ENCODE peak calls at places on chromosomes 3 and 15, in six cellular contexts. Z is neural crest cell, A is uterus, O is AG10803, T is progenitor cell of endocrine pancreas, C is body of pancreas. K is an unnamed sample.

GRCh38 chr15:80942746-80943565 is 46.7 kb downstream of the MESD start:
- DNase-seq in Z (no peak), O (peak), T (no peak), C (no peak), A (peak), K (no peak)

GRCh38 chr3:129942296-129942695 is 32.2 kb upstream of the TRH start:
- DNase-seq in O (peak), T (peak), A (peak), C (peak), Z (peak), K (peak)

GRCh38 chr3:188088948-188089685 is 64.8 kb upstream of the LPP start:
- DNase-seq in A (no peak), Z (no peak), T (no peak), O (no peak), C (no peak), K (no peak)

GRCh38 chr3:102374863-102375637 is 59.8 kb upstream of the ZPLD1 start:
- DNase-seq in T (no peak), A (no peak), Z (no peak), O (no peak), C (no peak), K (no peak)

GRCh38 chr15:50181983-50182232 is at the start of gene SLC27A2:
- DNase-seq in C (peak), Z (peak), A (no peak), O (no peak), T (peak), K (no peak)

GRCh38 chr3:52118156-52118875 is 35.9 kb downstream of the POC1A start:
- DNase-seq in T (no peak), O (no peak), Z (no peak), A (no peak), C (no peak), K (no peak)

GRCh38 chr15:60975951-60976350 is 253.2 kb downstream of the RORA start:
- DNase-seq in C (no peak), T (no peak), Z (no peak), O (no peak), A (no peak), K (no peak)

GRCh38 chr3:161371441-161372320 is at the start of gene SPTSSB:
- DNase-seq in Z (peak), T (peak), A (no peak), C (peak), O (peak), K (peak)

GRCh38 chr15:60799885-60800728 is 321.2 kb upstream of the ICE2 start:
- DNase-seq in T (no peak), O (peak), A (no peak), Z (no peak), C (no peak), K (no peak)

GRCh38 chr3:37702478-37703154 is 159.1 kb upstream of the CTDSPL start:
- DNase-seq in O (no peak), T (no peak), C (no peak), Z (no peak), A (no peak), K (no peak)

GRCh38 chr3:37704129-37704528 is 157.6 kb upstream of the CTDSPL start:
- DNase-seq in A (no peak), Z (no peak), T (no peak), C (no peak), O (no peak), K (no peak)

GRCh38 chr3:37703633-37704032 is 158.0 kb upstream of the CTDSPL start:
- DNase-seq in A (no peak), Z (no peak), O (peak), C (no peak), T (no peak), K (no peak)

GRCh38 chr3:37701729-37702128 is 160.0 kb upstream of the CTDSPL start:
- DNase-seq in C (no peak), O (no peak), Z (no peak), T (no peak), A (no peak), K (no peak)

GRCh38 chr3:37700849-37701248 is 160.8 kb upstream of the CTDSPL start:
- DNase-seq in T (no peak), A (no peak), C (peak), O (no peak), Z (no peak), K (no peak)
- TF ChIP-seq CTCF in T (no peak), A (no peak), C (no peak), O (peak), Z (no peak), K (no peak)

GRCh38 chr15:57079446-57079845 is 161.0 kb downstream of the TCF12 start:
- DNase-seq in O (no peak), A (no peak), T (no peak), Z (no peak), C (no peak), K (no peak)
- TF ChIP-seq CTCF in O (no peak), A (no peak), T (no peak), Z (peak), C (no peak), K (no peak)

GRCh38 chr3:20622304-20622703 is 436.3 kb upstream of the SGO1 start:
- DNase-seq in A (no peak), C (no peak), Z (no peak), O (peak), T (no peak), K (no peak)
- TF ChIP-seq CTCF in A (no peak), C (no peak), Z (no peak), O (peak), T (no peak), K (no peak)

GRCh38 chr3:98188553-98188952 is 22.1 kb downstream of the OR5H15 start:
- DNase-seq in O (no peak), T (no peak), Z (no peak), A (no peak), C (no peak), K (no peak)

GRCh38 chr3:98182196-98182595 is 15.7 kb downstream of the OR5H15 start:
- DNase-seq in Z (no peak), A (no peak), O (no peak), C (no peak), T (no peak), K (no peak)

GRCh38 chr3:98180311-98180710 is 13.8 kb downstream of the OR5H15 start:
- DNase-seq in O (no peak), Z (no peak), A (no peak), T (no peak), C (no peak), K (no peak)

GRCh38 chr3:98185180-98185579 is 18.7 kb downstream of the OR5H15 start:
- DNase-seq in Z (no peak), C (no peak), T (no peak), O (no peak), A (no peak), K (no peak)
- TF ChIP-seq CTCF in Z (no peak), C (no peak), T (peak), O (no peak), A (no peak), K (no peak)

GRCh38 chr3:45794177-45794560 is 2.2 kb downstream of the SLC6A20 start:
- DNase-seq in O (no peak), A (no peak), Z (no peak), C (no peak), T (no peak), K (no peak)

GRCh38 chr3:45792036-45792435 is 4.3 kb downstream of the SLC6A20 start:
- DNase-seq in Z (no peak), A (no peak), T (no peak), C (no peak), O (no peak), K (no peak)

GRCh38 chr3:45792516-45793172 is 3.7 kb downstream of the SLC6A20 start:
- DNase-seq in Z (no peak), C (no peak), O (no peak), T (no peak), A (no peak), K (no peak)

GRCh38 chr3:45795509-45795881 is 841 bp downstream of the SLC6A20 start:
- DNase-seq in A (no peak), T (no peak), C (no peak), O (no peak), Z (no peak), K (no peak)

DNA sequence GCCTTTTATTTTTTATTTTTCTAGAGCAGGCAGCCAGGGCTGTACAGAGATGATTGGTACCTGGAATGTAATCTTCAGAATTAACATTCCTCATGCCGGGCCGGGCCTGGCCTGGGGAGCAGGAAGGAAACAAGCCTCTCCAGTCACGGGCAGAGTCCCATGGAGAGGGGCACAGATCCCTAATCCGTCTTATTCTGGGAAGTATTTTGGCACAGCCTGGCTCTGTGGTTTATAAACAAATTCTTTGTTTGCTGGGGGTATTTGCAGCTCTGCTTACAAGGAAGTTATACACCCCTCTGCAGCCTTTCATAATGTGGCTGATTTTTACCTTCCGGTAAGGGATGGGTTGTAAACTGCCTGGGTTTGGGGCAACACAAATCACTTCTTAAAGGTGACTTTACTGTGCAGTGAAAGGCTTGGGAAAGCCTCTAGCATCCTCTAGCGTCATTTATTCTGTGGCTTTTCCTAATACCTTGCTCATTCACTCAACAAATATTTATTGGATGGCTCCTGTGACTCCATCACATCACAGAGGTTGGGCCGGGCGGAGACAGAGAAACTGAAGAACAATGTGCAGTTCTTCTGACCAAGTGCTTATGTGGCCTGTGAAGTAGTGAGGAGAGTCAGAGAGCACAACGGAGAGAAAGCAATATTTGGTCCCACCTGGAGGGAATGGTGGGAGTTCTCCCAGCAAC is 2.7 kb downstream of the SLC6A20 start:
- DNase-seq in Z (no peak), A (no peak), C (peak), T (no peak), O (no peak), K (no peak)
- TF ChIP-seq CTCF in Z (no peak), A (no peak), C (no peak), T (no peak), O (no peak), K (no peak)

GRCh38 chr3:192422321-192422997 is 304.9 kb downstream of the FGF12 start:
- DNase-seq in O (no peak), A (no peak), Z (no peak), C (no peak), T (no peak), K (no peak)

GRCh38 chr3:192419312-192419711 is 308.0 kb downstream of the FGF12 start:
- DNase-seq in T (no peak), C (no peak), Z (no peak), O (no peak), A (no peak), K (no peak)

GRCh38 chr3:192417012-192417411 is 310.3 kb downstream of the FGF12 start:
- DNase-seq in C (no peak), A (no peak), T (no peak), O (no peak), Z (no peak), K (no peak)

GRCh38 chr3:192417559-192418055 is 309.7 kb downstream of the FGF12 start:
- DNase-seq in T (no peak), O (no peak), A (no peak), C (no peak), Z (no peak), K (no peak)

GRCh38 chr3:192422998-192423349 is 304.4 kb downstream of the FGF12 start:
- DNase-seq in Z (no peak), A (no peak), T (no peak), C (no peak), O (no peak), K (no peak)
- TF ChIP-seq CTCF in Z (peak), A (no peak), T (peak), C (no peak), O (no peak), K (no peak)

DNA sequence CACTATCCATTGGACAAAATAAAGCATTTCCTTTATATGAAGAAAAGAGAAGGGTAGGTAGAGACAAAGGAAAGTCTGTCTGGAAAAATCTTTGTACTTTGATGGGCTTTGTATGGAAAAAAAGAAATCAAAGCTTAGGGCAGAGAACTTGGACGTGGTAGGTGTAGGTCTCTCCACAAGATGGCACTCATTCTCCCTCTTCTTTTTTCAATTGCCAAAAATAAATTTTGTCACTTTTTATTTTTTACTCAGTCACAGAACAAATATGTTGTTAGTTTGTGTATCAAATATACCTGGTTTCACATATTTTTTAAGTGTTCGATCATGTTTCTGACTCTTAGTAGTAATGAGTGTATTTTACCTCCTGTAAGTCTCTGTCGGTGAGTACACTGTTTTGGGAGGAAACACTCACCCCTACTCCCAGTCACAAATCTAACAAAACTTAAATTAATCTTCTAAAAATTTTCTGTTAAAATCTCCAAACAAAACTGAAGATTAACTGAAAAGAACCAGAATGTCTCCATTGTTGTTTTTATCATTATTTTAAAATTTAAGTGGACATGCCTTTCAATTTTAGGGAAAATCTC is 415.8 kb upstream of the GOLIM4 start:
- DNase-seq in O (peak), T (no peak), C (no peak), A (no peak), Z (no peak), K (no peak)
- TF ChIP-seq CTCF in O (peak), T (peak), C (no peak), A (no peak), Z (peak), K (no peak)

GRCh38 chr3:139132976-139133375 is 88.3 kb upstream of the PRR23C start:
- DNase-seq in O (no peak), Z (no peak), T (no peak), A (no peak), C (no peak), K (no peak)

GRCh38 chr3:139136459-139137190 is 91.9 kb upstream of the PRR23C start:
- DNase-seq in C (no peak), T (no peak), Z (no peak), A (no peak), O (no peak), K (no peak)

GRCh38 chr3:139131951-139132350 is 87.3 kb upstream of the PRR23C start:
- DNase-seq in T (no peak), O (no peak), Z (no peak), C (no peak), A (no peak), K (no peak)

GRCh38 chr3:139134678-139135372 is 90.1 kb upstream of the PRR23C start:
- DNase-seq in C (no peak), O (no peak), T (no peak), A (no peak), Z (no peak), K (no peak)

DNA sequence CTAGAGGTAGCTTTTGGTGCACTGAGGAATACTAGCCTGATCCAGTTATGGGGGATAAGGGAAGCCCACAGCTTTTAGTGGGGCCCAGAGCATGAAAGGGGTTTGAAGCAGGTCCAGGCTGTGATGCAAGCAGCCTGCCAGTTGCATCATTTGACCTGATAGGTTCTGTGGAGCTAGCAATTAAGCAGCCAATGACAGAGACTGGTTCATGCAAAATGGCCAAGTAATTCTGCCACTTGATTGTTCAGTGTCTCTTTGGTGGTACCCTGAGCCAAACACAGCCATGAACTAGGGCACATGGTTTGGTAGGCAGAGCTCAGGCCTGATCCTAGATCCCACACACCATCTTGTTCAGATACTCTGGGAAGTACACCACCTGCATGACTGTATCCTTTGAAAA is 91.0 kb upstream of the PRR23C start:
- DNase-seq in O (no peak), A (no peak), Z (no peak), T (no peak), C (no peak), K (no peak)
- TF ChIP-seq CTCF in O (no peak), A (no peak), Z (no peak), T (no peak), C (no peak), K (no peak)